ENCODE peak calls at places on chromosomes 16 and 17, in five cellular contexts. K, M, W, C and B are unnamed samples.

GRCh38 chr16:4539716-4540284 is 1.2 kb upstream of the CDIP1 start:
- DNase-seq in W (no peak), M (no peak), K (no peak), C (no peak), B (no peak)

GRCh38 chr16:84790291-84790690 is 29.5 kb upstream of the CRISPLD2 start:
- DNase-seq in M (no peak), W (no peak), C (no peak), K (no peak), B (no peak)

GRCh38 chr16:8963010-8963824 is 489 bp downstream of the USP7 start:
- DNase-seq in M (no peak), C (peak; percentile 50), W (no peak), K (peak; percentile 83), B (peak; percentile 29)

GRCh38 chr17:78951967-78952551 is 26.9 kb upstream of the TIMP2 start:
- DNase-seq in M (no peak), W (no peak), C (no peak), K (no peak), B (no peak)

GRCh38 chr17:4142107-4142900 is 526 bp downstream of the ZZEF1 start:
- DNase-seq in K (peak; percentile 89), W (no peak), M (peak; percentile 49), C (peak; percentile 75), B (peak; percentile 30)

GRCh38 chr17:67375761-67376160 is 1.3 kb upstream of the PITPNC1 start:
- DNase-seq in M (no peak), W (no peak), C (no peak), K (no peak), B (no peak)

GRCh38 chr17:181213-182163 is at the start of gene DOC2B:
- DNase-seq in K (peak; percentile 93), W (no peak), C (peak; percentile 83), M (peak; percentile 42), B (no peak)

GRCh38 chr16:9363520-9363919 is 272.1 kb downstream of the HAPSTR1 start:
- DNase-seq in M (no peak), C (no peak), K (no peak), W (no peak), B (no peak)

GRCh38 chr17:320809-321385 is 31.7 kb downstream of the RPH3AL start:
- DNase-seq in M (no peak), W (no peak), K (peak; percentile 84), C (peak; percentile 84), B (no peak)

GRCh38 chr17:18361837-18362380 is 1.4 kb downstream of the SHMT1 start:
- DNase-seq in M (no peak), W (no peak), K (no peak), C (no peak), B (no peak)

GRCh38 chr16:81181013-81181720 is 57.3 kb upstream of the BCO1 start:
- DNase-seq in M (peak; percentile 77), C (peak; percentile 88), K (no peak), W (peak; percentile 78), B (no peak)

GRCh38 chr16:27313422-27314160 is at the start of gene IL4R:
- DNase-seq in C (peak; percentile 73), K (peak; percentile 95), W (peak; percentile 56), M (peak; percentile 59), B (peak; percentile 62)

GRCh38 chr17:79981090-79981489 is 54.6 kb downstream of the TBC1D16 start:
- DNase-seq in W (no peak), C (peak; percentile 59), K (peak; percentile 29), M (no peak), B (no peak)

GRCh38 chr16:10981697-10982216 is 37.4 kb downstream of the CLEC16A start:
- DNase-seq in M (no peak), C (no peak), W (no peak), K (no peak), B (peak; percentile 26)

GRCh38 chr16:35184356-35184870 is 1725.0 kb downstream of the TP53TG3F start:
- DNase-seq in C (no peak), W (no peak), M (no peak), K (no peak), B (no peak)

GRCh38 chr16:35182943-35183550 is 1723.6 kb downstream of the TP53TG3F start:
- DNase-seq in C (no peak), W (no peak), M (no peak), K (no peak), B (no peak)

GRCh38 chr16:35186045-35186759 is 1726.8 kb downstream of the TP53TG3F start:
- DNase-seq in W (no peak), M (no peak), C (no peak), K (no peak), B (no peak)

GRCh38 chr16:35187665-35188225 is 1728.3 kb downstream of the TP53TG3F start:
- DNase-seq in W (no peak), M (no peak), K (no peak), C (no peak), B (no peak)

DNA sequence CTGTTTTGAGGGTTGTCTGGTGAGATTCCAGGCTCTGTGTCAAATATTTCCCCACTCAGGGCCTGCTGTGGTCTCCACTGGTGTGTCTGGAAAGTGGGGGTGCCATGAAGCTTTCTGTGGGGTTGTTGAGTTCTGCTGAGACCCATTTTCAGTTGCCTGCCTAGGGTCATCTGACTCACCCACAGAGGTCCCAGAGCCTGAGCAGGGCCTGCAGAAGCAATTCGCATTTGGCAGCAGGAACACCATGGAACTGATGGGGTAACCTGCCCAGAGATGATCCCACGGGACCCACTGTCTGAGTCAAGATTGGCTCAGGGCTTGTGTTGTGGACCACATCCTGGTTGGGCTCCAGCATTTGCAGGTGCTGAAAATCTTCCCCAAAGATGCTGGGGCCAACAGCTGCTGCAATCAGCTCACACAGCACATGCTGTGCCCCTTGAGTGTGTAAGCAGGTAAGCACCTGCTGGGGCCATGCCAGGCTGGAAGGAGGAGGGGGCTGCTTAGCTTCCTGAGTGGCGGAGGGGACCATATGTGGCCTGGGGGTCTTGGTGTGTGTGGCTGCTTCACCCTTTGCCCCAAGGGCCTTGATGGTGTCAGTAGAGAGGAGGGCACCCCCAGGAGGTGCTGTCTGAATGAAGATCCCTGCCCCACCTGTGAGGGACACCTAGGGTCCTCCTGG is 1726.1 kb downstream of the TP53TG3F start:
- DNase-seq in M (no peak), K (no peak), W (no peak), C (no peak), B (no peak)
- H3K9me3 ChIP-seq in M (peaks cover 6% of the 10 kb centered on the region), K (no peaks in the 10 kb centered on the region), W (no peaks in the 10 kb centered on the region), C (peaks cover 16% of the 10 kb centered on the region), B (no peaks in the 10 kb centered on the region)

DNA sequence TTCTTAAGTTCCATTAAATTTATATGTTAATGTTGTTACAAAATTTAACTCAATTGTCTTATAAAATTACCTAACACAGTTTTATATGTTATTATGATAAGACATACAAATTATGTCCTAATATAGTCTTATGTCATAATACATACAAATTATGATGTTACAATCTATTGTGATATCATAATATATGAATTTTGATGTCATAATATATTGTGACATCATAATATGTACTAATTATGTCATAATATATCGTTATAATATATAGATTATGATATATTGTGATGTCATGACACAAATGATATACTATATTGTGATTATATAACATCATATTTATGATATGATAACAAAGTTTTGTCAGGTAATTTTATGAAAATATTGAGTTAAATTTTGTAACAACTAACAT is 1789.6 kb downstream of the TP53TG3F start:
- DNase-seq in C (no peak), W (no peak), M (no peak), K (no peak), B (no peak)
- H3K9me3 ChIP-seq in C (peaks cover 19% of the 10 kb centered on the region), W (no peaks in the 10 kb centered on the region), M (peaks cover 4% of the 10 kb centered on the region), K (no peaks in the 10 kb centered on the region), B (no peaks in the 10 kb centered on the region)

DNA sequence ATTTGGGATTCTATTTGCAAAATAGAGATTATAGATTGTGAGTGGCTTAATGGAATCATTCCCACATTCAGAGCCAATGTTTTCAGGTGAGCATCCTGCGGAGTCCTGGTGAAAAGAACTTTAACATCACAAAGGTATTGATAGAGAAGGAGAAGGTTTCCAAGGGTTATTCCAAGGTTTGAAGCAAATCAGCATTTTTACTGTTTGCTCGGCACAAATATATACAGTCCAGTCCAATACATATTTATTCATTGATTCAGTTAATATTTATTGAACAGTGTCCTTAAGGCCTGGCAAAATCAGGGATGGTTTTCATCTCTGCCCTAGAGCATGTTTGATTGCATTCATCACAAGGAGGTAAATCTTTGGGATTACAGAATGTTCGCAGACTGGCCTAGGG is 6.4 kb downstream of the MPV17L start:
- DNase-seq in K (no peak), C (no peak), M (no peak), W (no peak), B (no peak)
- H3K9me3 ChIP-seq in K (no peaks in the 10 kb centered on the region), C (no peaks in the 10 kb centered on the region), M (no peaks in the 10 kb centered on the region), W (no peaks in the 10 kb centered on the region), B (no peaks in the 10 kb centered on the region)

GRCh38 chr17:43905400-43905984 is 1.8 kb downstream of the MPP2 start:
- DNase-seq in W (no peak), C (peak; percentile 81), M (no peak), K (no peak), B (no peak)
- H3K9me3 ChIP-seq in W (no peaks in the 10 kb centered on the region), C (no peaks in the 10 kb centered on the region), M (no peaks in the 10 kb centered on the region), K (no peaks in the 10 kb centered on the region), B (no peaks in the 10 kb centered on the region)